ENCODE peak calls at places on chromosomes 2 and 18, in five cellular contexts. K, H, G, C and I are unnamed samples.

GRCh38 chr2:85399183-85399455 is 11.0 kb downstream of the CAPG start:
- DNase-seq in G (no peak), C (no peak), K (no peak), H (no peak), I (no peak)

GRCh38 chr2:203783496-203784203 is 77.2 kb downstream of the CD28 start:
- DNase-seq in G (no peak), K (no peak), C (no peak), H (peak), I (peak)

GRCh38 chr18:2907459-2908145 is 60.8 kb downstream of the EMILIN2 start:
- DNase-seq in K (no peak), C (no peak), H (no peak), G (no peak), I (no peak)

GRCh38 chr2:231900486-231900942 is 25.7 kb downstream of the NPPC start:
- DNase-seq in H (peak), C (peak), K (peak), G (no peak), I (peak)

GRCh38 chr18:23149570-23149969 is 14.3 kb downstream of the CABLES1 start:
- DNase-seq in G (no peak), H (no peak), C (no peak), K (no peak), I (no peak)

GRCh38 chr18:6004683-6005082 is 109.4 kb upstream of the TMEM200C start:
- DNase-seq in C (no peak), K (no peak), G (peak), H (no peak), I (no peak)

GRCh38 chr2:157438907-157439791 is 4.7 kb downstream of the CYTIP start:
- DNase-seq in H (no peak), G (no peak), K (no peak), C (no peak), I (no peak)

GRCh38 chr2:33372940-33373553 is 103.4 kb upstream of the RASGRP3 start:
- DNase-seq in C (no peak), G (peak), H (peak), K (peak), I (peak)

GRCh38 chr2:21642647-21643046 is 518.9 kb downstream of the TDRD15 start:
- DNase-seq in C (no peak), G (no peak), H (no peak), K (no peak), I (peak)

GRCh38 chr18:6159426-6159825 is 255.3 kb downstream of the L3MBTL4 start:
- DNase-seq in G (no peak), H (no peak), K (no peak), C (no peak), I (no peak)

GRCh38 chr2:119290859-119291587 is 67.4 kb downstream of the STEAP3 start:
- DNase-seq in G (no peak), H (peak), C (peak), K (peak), I (peak)

GRCh38 chr2:119293254-119293653 is 69.6 kb downstream of the STEAP3 start:
- DNase-seq in K (no peak), C (no peak), G (no peak), H (no peak), I (peak)

GRCh38 chr2:119291588-119292167 is 68.0 kb downstream of the STEAP3 start:
- DNase-seq in K (no peak), G (no peak), H (peak), C (no peak), I (no peak)

GRCh38 chr2:119293900-119294299 is 70.3 kb downstream of the STEAP3 start:
- DNase-seq in G (no peak), K (no peak), H (no peak), C (no peak), I (no peak)

DNA sequence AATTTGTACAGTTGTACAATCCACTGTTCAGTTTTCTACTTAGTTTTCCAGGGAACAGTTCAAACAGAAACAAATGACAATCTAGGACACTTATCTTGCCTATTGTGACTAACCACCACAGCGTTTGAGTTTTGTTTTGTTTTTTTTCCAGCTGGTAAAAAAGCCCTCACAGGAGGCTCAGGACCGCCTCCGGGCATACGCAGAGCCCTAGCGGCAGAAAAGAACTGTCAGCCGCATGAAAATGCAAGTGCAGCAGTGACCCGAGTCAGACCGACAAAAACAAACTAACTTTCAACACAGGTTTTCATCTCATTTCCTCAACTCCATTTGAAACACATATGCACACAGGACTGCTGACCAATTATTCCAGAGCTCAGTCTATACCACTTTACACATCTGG is 68.6 kb downstream of the STEAP3 start:
- DNase-seq in C (no peak), H (peak), G (no peak), K (no peak), I (peak)
- TF ChIP-seq USF2 in C (no peak), H (no peak), G (no peak), K (no peak), I (no peak)

DNA sequence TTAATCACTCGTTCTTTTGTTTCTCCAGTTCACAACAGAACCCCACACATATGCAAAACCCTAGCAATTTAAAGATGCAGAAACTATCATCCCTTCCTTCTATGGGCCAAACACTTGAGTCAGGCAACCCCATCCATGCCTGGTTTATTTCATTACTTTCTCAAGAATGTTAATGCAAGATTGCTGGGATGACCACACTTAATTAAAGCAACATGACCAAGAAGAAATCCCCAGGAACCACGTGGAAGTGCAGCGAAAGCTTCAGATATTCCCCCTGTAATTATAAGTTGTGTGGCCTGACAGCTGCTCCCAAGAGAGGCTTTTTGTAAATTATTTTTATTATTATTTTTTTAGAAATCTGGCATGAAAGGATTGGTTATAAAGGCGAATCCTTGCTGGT is 246.2 kb upstream of the ID2 start:
- DNase-seq in K (no peak), H (no peak), G (no peak), C (no peak), I (no peak)
- TF ChIP-seq USF2 in K (no peak), H (no peak), G (no peak), C (no peak), I (no peak)

GRCh38 chr2:71544919-71545571 is 91.7 kb downstream of the DYSF start:
- DNase-seq in G (no peak), K (no peak), C (no peak), H (no peak), I (no peak)

GRCh38 chr2:71547616-71548285 is 94.4 kb downstream of the DYSF start:
- DNase-seq in C (no peak), G (no peak), K (no peak), H (no peak), I (no peak)

GRCh38 chr2:71546275-71546638 is 92.9 kb downstream of the DYSF start:
- DNase-seq in K (no peak), C (no peak), G (no peak), H (no peak), I (no peak)

GRCh38 chr2:71545572-71546274 is 92.4 kb downstream of the DYSF start:
- DNase-seq in G (no peak), H (peak), K (peak), C (peak), I (peak)

GRCh38 chr2:71546777-71547281 is 93.5 kb downstream of the DYSF start:
- DNase-seq in K (no peak), H (peak), C (no peak), G (no peak), I (no peak)
- TF ChIP-seq USF2 in K (no peak), H (no peak), C (no peak), G (no peak), I (no peak)

GRCh38 chr2:241111443-241111810 is 9.3 kb upstream of the MTERF4 start:
- DNase-seq in H (no peak), K (no peak), C (no peak), G (no peak), I (no peak)
- TF ChIP-seq USF2 in H (no peak), K (no peak), C (no peak), G (no peak), I (no peak)

GRCh38 chr18:56872140-56872539 is 221.0 kb downstream of the WDR7 start:
- DNase-seq in H (no peak), G (no peak), K (no peak), C (no peak), I (no peak)

GRCh38 chr18:56873441-56874140 is 222.4 kb downstream of the WDR7 start:
- DNase-seq in C (peak), K (no peak), H (peak), G (no peak), I (no peak)

GRCh38 chr18:56870982-56871381 is 219.8 kb downstream of the WDR7 start:
- DNase-seq in H (no peak), K (no peak), G (no peak), C (no peak), I (no peak)

DNA sequence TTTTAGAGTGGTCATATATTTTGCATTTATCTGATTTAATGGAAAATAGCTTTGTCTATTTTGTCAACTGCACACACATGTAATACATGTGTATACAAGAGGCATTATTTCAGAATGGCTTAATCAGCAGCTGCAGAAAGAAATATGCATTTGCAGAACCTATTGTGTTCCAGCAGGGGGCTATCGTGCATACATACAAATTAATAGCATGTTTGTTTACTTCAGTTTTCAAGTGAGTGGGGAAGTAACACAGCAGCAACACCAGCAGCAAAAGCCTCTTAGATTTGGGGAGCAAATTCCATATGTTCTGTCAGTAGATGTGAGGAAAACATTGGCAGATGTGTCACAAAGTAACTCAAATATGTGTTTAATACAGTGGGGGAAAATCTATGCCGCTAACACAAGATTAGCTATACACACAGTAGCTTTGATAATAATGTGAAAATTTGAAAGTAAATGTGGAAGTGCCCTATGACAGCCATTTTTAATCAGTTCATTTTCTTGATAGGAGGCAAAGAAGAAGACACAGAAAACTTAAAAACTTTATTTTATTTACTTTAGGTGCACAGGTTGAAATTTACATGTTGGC is 218.1 kb downstream of the WDR7 start:
- DNase-seq in G (peak), K (peak), H (peak), C (no peak), I (peak)
- TF ChIP-seq USF2 in G (no peak), K (no peak), H (no peak), C (no peak), I (no peak)

GRCh38 chr2:12302140-12302539 is 414.6 kb upstream of the TRIB2 start:
- DNase-seq in C (no peak), H (no peak), K (no peak), G (no peak), I (no peak)
- TF ChIP-seq USF2 in C (no peak), H (no peak), K (no peak), G (no peak), I (no peak)

DNA sequence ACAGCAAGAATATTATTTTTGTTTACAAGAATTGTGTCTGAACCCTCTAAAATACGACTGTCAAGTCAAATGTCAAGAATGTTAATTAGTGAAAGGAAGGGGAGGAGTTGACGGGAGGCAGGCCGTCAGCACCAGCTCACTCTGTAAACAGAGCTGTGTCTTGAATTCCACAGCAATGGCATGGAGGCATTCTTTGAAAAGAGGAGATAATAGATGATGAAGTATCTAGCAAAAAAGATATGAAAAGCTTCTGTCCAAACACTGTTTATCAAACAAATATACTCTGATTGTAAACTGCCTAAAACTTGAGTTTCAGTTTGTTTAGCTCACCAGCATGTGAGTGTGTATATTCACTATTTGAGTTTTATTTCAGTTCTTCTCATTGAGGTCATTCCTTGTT is 94.6 kb upstream of the CDC42EP3 start:
- DNase-seq in C (no peak), K (peak), G (no peak), H (no peak), I (no peak)
- TF ChIP-seq USF2 in C (no peak), K (no peak), G (no peak), H (no peak), I (no peak)